ENCODE peak calls at places on chromosome 1, in six cellular contexts. One of them, this sample, is unnamed.
A peak's percentile ranks its signal among the peaks of the same experiment; 100 is the strongest.

GRCh38 chr1:17874665-17875064 is 119.5 kb downstream of the ACTL8 start:
- DNase-seq in heart right ventricle: no peak
- DNase-seq in transverse colon: no peak
- DNase-seq in body of pancreas: no peak
- DNase-seq in right lobe of liver: no peak
- DNase-seq in HCT116: no peak
- DNase-seq in this sample: peak; percentile 73

GRCh38 chr1:234729566-234729965 is 119.6 kb upstream of the IRF2BP2 start:
- DNase-seq in heart right ventricle: no peak
- DNase-seq in transverse colon: no peak
- DNase-seq in body of pancreas: no peak
- DNase-seq in right lobe of liver: no peak
- DNase-seq in HCT116: no peak
- DNase-seq in this sample: peak; percentile 58

GRCh38 chr1:66295821-66296220 is 238.1 kb upstream of the SGIP1 start:
- DNase-seq in heart right ventricle: no peak
- DNase-seq in transverse colon: no peak
- DNase-seq in body of pancreas: no peak
- DNase-seq in right lobe of liver: no peak
- DNase-seq in HCT116: no peak
- DNase-seq in this sample: no peak

GRCh38 chr1:227845519-227845918 is 30.0 kb downstream of the PRSS38 start:
- DNase-seq in heart right ventricle: no peak
- DNase-seq in transverse colon: no peak
- DNase-seq in body of pancreas: no peak
- DNase-seq in right lobe of liver: no peak
- DNase-seq in HCT116: no peak
- DNase-seq in this sample: no peak

GRCh38 chr1:48332115-48332514 is 109.6 kb downstream of the SLC5A9 start:
- DNase-seq in heart right ventricle: no peak
- DNase-seq in transverse colon: no peak
- DNase-seq in body of pancreas: no peak
- DNase-seq in right lobe of liver: no peak
- DNase-seq in HCT116: no peak
- DNase-seq in this sample: no peak

GRCh38 chr1:40595623-40596022 is 64.2 kb downstream of the ZNF684 start:
- DNase-seq in heart right ventricle: no peak
- DNase-seq in transverse colon: no peak
- DNase-seq in body of pancreas: no peak
- DNase-seq in right lobe of liver: no peak
- DNase-seq in HCT116: no peak
- DNase-seq in this sample: no peak

GRCh38 chr1:224726783-224727182 is 110.7 kb downstream of the CNIH3 start:
- DNase-seq in heart right ventricle: no peak
- DNase-seq in transverse colon: no peak
- DNase-seq in body of pancreas: no peak
- DNase-seq in right lobe of liver: no peak
- DNase-seq in HCT116: no peak
- DNase-seq in this sample: peak; percentile 91

GRCh38 chr1:62841587-62842169 is 57.7 kb downstream of the ATG4C start:
- DNase-seq in heart right ventricle: peak; percentile 43
- DNase-seq in transverse colon: no peak
- DNase-seq in body of pancreas: no peak
- DNase-seq in right lobe of liver: no peak
- DNase-seq in HCT116: peak; percentile 49
- DNase-seq in this sample: peak; percentile 49

DNA sequence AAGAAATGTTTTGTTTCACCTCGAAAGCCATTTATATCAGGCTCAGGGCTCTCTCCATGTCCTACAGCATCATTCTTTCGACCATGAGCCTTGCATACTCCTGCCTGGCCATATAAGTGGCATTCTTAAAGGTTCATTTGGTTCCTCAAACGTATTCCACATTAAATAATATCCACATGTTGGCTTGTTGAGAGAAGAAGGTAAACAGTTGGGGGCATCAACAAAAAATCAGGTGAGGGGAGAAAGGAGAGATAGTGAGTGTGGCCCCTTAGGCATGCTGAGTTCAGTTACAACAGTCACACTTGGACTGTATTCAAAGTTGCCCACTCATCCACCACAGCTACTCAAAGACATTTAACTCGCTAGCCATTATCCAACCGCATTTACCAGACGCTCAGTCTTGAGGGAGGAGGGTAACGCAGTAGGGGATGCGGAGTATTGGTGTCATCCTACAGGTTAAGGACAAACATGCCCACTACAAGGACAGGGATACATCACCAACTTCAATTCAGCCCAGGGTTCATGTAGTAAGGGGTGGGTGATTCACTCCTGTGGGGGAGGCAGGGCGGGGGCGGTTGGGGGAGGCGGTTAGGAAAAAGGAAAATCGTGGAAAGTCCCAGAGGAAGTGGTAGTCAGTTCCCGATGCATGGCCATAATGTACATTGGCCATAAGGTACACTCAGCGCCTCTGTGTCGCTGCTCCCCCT is 1.4 kb downstream of the ZNF697 start:
- DNase-seq in heart right ventricle: no peak
- DNase-seq in transverse colon: no peak
- DNase-seq in body of pancreas: no peak
- DNase-seq in right lobe of liver: no peak
- DNase-seq in HCT116: no peak
- DNase-seq in this sample: peak; percentile 64
- H3K27ac ChIP-seq in heart right ventricle: peak overlapping the region; percentile 93
- H3K27ac ChIP-seq in transverse colon: no peak overlapping the region
- H3K27ac ChIP-seq in body of pancreas: no peak overlapping the region
- H3K27ac ChIP-seq in right lobe of liver: no peak overlapping the region
- H3K27ac ChIP-seq in HCT116: no peak overlapping the region
- H3K27ac ChIP-seq in this sample: peak overlapping the region; percentile 81

GRCh38 chr1:20775700-20776099 is 11.4 kb downstream of the HP1BP3 start:
- DNase-seq in heart right ventricle: no peak
- DNase-seq in transverse colon: no peak
- DNase-seq in body of pancreas: no peak
- DNase-seq in right lobe of liver: no peak
- DNase-seq in HCT116: no peak
- DNase-seq in this sample: no peak
- H3K36me3 ChIP-seq in heart right ventricle: peaks cover 33% of the 10 kb centered on the region
- H3K36me3 ChIP-seq in transverse colon: peaks cover 54% of the 10 kb centered on the region
- H3K36me3 ChIP-seq in body of pancreas: peaks cover 8% of the 10 kb centered on the region
- H3K36me3 ChIP-seq in right lobe of liver: peaks cover 52% of the 10 kb centered on the region
- H3K36me3 ChIP-seq in HCT116: peaks cover 52% of the 10 kb centered on the region
- H3K36me3 ChIP-seq in this sample: peaks cover 64% of the 10 kb centered on the region

DNA sequence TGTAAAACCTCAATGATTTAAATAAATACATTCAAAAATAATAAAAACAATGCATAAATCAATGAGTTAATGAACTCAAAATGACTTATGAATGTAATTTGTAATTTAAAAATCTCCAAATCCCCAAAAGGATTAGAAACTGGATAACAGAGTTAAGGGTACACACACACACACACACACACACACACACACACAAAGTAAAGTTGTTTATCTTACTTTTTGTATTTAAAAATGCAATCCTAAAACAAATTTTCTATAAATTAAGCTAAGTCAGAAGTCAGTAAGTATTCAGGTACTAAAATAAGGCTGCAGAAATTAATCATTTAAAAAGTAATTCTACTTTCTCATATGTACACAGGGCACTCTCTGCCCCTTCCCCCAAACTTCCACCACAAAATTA is 1.8 kb downstream of the LRIF1 start:
- DNase-seq in heart right ventricle: no peak
- DNase-seq in transverse colon: no peak
- DNase-seq in body of pancreas: no peak
- DNase-seq in right lobe of liver: no peak
- DNase-seq in HCT116: no peak
- DNase-seq in this sample: no peak
- H3K4me3 ChIP-seq in heart right ventricle: no peak overlapping the region
- H3K4me3 ChIP-seq in transverse colon: no peak overlapping the region
- H3K4me3 ChIP-seq in body of pancreas: no peak overlapping the region
- H3K4me3 ChIP-seq in right lobe of liver: no peak overlapping the region
- H3K4me3 ChIP-seq in HCT116: no peak overlapping the region
- H3K4me3 ChIP-seq in this sample: no peak overlapping the region

DNA sequence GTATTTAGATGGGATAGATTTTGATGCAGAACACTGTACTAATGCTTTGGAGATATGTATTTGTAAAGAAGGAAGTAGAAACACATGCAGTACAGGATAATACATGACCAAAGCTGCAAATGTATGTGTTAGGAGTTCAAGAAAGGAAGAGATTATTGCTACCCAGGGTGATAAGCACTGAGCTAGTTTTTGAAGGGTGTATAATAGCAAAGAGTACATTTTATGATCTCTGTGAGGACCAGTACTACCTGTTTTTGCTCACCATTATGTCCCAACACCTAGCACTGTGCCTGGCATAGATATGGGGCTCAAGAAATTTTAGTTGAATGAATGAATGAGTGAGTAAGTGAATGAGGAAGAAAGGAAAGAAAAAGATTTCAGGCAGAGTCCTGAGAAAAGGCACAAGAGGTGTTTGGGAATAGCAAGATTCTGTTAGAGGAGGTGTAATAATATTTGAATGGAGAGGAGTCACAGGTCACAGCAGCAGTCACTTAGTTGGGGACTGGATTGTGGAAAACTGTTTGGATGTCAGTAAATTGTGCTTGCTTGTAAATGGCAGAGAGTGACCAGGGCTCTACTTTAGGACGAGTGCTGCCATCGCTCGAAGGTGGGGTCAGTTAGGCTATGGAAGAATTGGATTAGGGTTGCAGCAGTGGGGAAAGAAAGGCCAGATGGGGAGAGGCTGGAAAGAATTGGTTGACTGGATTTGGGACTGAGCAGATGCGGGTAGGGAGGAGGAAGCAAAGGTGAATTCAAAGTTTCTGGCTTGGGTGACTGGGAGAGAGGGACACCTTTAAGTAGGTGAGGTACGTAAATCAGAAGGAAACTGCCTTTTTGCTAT is 9.2 kb downstream of the CDC14A start:
- DNase-seq in heart right ventricle: no peak
- DNase-seq in transverse colon: no peak
- DNase-seq in body of pancreas: no peak
- DNase-seq in right lobe of liver: no peak
- DNase-seq in HCT116: no peak
- DNase-seq in this sample: no peak
- H3K27ac ChIP-seq in heart right ventricle: peak overlapping the region; percentile 9
- H3K27ac ChIP-seq in transverse colon: no peak overlapping the region
- H3K27ac ChIP-seq in body of pancreas: no peak overlapping the region
- H3K27ac ChIP-seq in right lobe of liver: no peak overlapping the region
- H3K27ac ChIP-seq in HCT116: no peak overlapping the region
- H3K27ac ChIP-seq in this sample: no peak overlapping the region

GRCh38 chr1:35777109-35777508 is 7.3 kb upstream of the CLSPN start:
- DNase-seq in heart right ventricle: no peak
- DNase-seq in transverse colon: no peak
- DNase-seq in body of pancreas: no peak
- DNase-seq in right lobe of liver: no peak
- DNase-seq in HCT116: no peak
- DNase-seq in this sample: no peak
- H3K36me3 ChIP-seq in heart right ventricle: no peaks in the 10 kb centered on the region
- H3K36me3 ChIP-seq in transverse colon: no peaks in the 10 kb centered on the region
- H3K36me3 ChIP-seq in body of pancreas: no peaks in the 10 kb centered on the region
- H3K36me3 ChIP-seq in right lobe of liver: no peaks in the 10 kb centered on the region
- H3K36me3 ChIP-seq in HCT116: no peaks in the 10 kb centered on the region
- H3K36me3 ChIP-seq in this sample: no peaks in the 10 kb centered on the region

GRCh38 chr1:42952353-42953001 is 6.2 kb downstream of the SLC2A1 start:
- DNase-seq in heart right ventricle: no peak
- DNase-seq in transverse colon: peak; percentile 46
- DNase-seq in body of pancreas: no peak
- DNase-seq in right lobe of liver: no peak
- DNase-seq in HCT116: no peak
- DNase-seq in this sample: peak; percentile 40
- H3K4me3 ChIP-seq in heart right ventricle: no peak overlapping the region
- H3K4me3 ChIP-seq in transverse colon: no peak overlapping the region
- H3K4me3 ChIP-seq in body of pancreas: no peak overlapping the region
- H3K4me3 ChIP-seq in right lobe of liver: no peak overlapping the region
- H3K4me3 ChIP-seq in HCT116: no peak overlapping the region
- H3K4me3 ChIP-seq in this sample: no peak overlapping the region

GRCh38 chr1:26472330-26472900 is at the start of gene HMGN2:
- DNase-seq in heart right ventricle: peak; percentile 93
- DNase-seq in transverse colon: peak; percentile 93
- DNase-seq in body of pancreas: peak; percentile 93
- DNase-seq in right lobe of liver: peak; percentile 93
- DNase-seq in HCT116: peak; percentile 64
- DNase-seq in this sample: peak; percentile 68

GRCh38 chr1:26469558-26469957 is 2.7 kb upstream of the HMGN2 start:
- DNase-seq in heart right ventricle: no peak
- DNase-seq in transverse colon: no peak
- DNase-seq in body of pancreas: no peak
- DNase-seq in right lobe of liver: no peak
- DNase-seq in HCT116: no peak
- DNase-seq in this sample: no peak

GRCh38 chr1:26471201-26471497 is 1.1 kb upstream of the HMGN2 start:
- DNase-seq in heart right ventricle: no peak
- DNase-seq in transverse colon: no peak
- DNase-seq in body of pancreas: no peak
- DNase-seq in right lobe of liver: no peak
- DNase-seq in HCT116: no peak
- DNase-seq in this sample: no peak

GRCh38 chr1:26471498-26472329 is 526 bp upstream of the HMGN2 start:
- DNase-seq in heart right ventricle: peak; percentile 47
- DNase-seq in transverse colon: peak; percentile 69
- DNase-seq in body of pancreas: peak; percentile 76
- DNase-seq in right lobe of liver: peak; percentile 81
- DNase-seq in HCT116: peak; percentile 31
- DNase-seq in this sample: peak; percentile 53

DNA sequence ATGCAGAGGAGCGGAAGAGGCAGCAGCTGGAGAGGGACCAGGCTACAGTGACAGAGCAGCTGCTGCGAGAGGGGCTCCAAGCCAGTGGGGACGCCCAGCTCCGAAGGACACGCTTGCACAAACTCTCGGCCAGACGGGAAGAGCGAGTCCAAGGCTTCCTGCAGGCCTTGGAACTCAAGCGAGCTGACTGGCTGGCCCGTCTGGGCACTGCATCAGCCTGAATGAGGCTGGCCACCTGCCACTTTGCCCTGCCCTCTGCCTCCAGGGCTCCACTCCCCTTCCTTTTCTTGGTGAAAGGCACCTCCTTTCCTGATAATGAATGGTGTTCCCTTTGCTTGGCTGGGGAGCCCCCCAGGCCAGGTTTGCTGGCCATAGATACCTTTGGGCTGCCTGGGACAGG is 3.3 kb upstream of the HMGN2 start:
- DNase-seq in heart right ventricle: peak; percentile 17
- DNase-seq in transverse colon: peak; percentile 74
- DNase-seq in body of pancreas: peak; percentile 39
- DNase-seq in right lobe of liver: peak; percentile 51
- DNase-seq in HCT116: no peak
- DNase-seq in this sample: no peak
- H3K27ac ChIP-seq in heart right ventricle: no peak overlapping the region
- H3K27ac ChIP-seq in transverse colon: peak overlapping the region; percentile 46
- H3K27ac ChIP-seq in body of pancreas: no peak overlapping the region
- H3K27ac ChIP-seq in right lobe of liver: no peak overlapping the region
- H3K27ac ChIP-seq in HCT116: no peak overlapping the region
- H3K27ac ChIP-seq in this sample: no peak overlapping the region

DNA sequence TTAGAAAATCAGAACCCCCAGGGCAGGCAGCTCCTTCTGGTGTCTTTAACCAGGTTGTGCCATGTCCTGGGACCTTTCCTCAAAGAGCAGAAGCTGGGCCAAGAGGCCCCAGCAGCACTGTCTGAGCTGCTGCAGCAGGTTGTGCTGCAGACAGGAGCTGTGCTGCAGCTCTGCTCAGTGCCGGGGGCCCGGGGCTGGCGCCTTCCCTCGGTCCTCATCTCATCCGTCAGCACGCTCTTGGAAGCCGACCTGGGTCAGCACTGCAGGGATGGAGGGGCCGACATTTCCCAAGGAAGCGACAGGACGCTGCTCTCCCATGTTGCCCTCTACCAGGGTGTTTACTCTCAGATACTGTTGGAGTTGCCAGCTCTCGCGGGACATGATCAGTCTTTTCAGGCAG is 11.7 kb downstream of the URB2 start:
- DNase-seq in heart right ventricle: no peak
- DNase-seq in transverse colon: no peak
- DNase-seq in body of pancreas: no peak
- DNase-seq in right lobe of liver: no peak
- DNase-seq in HCT116: no peak
- DNase-seq in this sample: no peak
- H3K36me3 ChIP-seq in heart right ventricle: peaks cover 29% of the 10 kb centered on the region
- H3K36me3 ChIP-seq in transverse colon: peaks cover 17% of the 10 kb centered on the region
- H3K36me3 ChIP-seq in body of pancreas: peaks cover 8% of the 10 kb centered on the region
- H3K36me3 ChIP-seq in right lobe of liver: peaks cover 19% of the 10 kb centered on the region
- H3K36me3 ChIP-seq in HCT116: peaks cover 43% of the 10 kb centered on the region
- H3K36me3 ChIP-seq in this sample: peaks cover 38% of the 10 kb centered on the region